ENCODE peak calls at places on chromosome 12, in ten cellular contexts. One of them, this sample, is unnamed.

GRCh38 chr12:26112232-26112631 is 12.6 kb downstream of the BHLHE41 start:
- DNase-seq in mammary epithelial cell: no peak
- DNase-seq in PC-3: no peak
- DNase-seq in fibroblast of pulmonary artery: no peak
- DNase-seq in HL-60: no peak
- DNase-seq in hepatocyte: no peak
- DNase-seq in WTC11: no peak
- DNase-seq in left ventricle myocardium inferior: no peak
- DNase-seq in pancreas: no peak
- DNase-seq in GM13976: no peak
- DNase-seq in this sample: no peak

GRCh38 chr12:82182601-82183000 is 175.6 kb downstream of the CCDC59 start:
- DNase-seq in mammary epithelial cell: peak; percentile 0
- DNase-seq in PC-3: peak; percentile 4
- DNase-seq in fibroblast of pulmonary artery: no peak
- DNase-seq in HL-60: no peak
- DNase-seq in hepatocyte: no peak
- DNase-seq in WTC11: no peak
- DNase-seq in left ventricle myocardium inferior: no peak
- DNase-seq in pancreas: no peak
- DNase-seq in GM13976: no peak
- DNase-seq in this sample: no peak

GRCh38 chr12:42372154-42372791 is 46.3 kb downstream of the PPHLN1 start:
- DNase-seq in mammary epithelial cell: peak; percentile 38
- DNase-seq in PC-3: peak; percentile 82
- DNase-seq in fibroblast of pulmonary artery: peak; percentile 62
- DNase-seq in HL-60: peak; percentile 56
- DNase-seq in hepatocyte: peak; percentile 60
- DNase-seq in WTC11: no peak
- DNase-seq in left ventricle myocardium inferior: no peak
- DNase-seq in pancreas: no peak
- DNase-seq in GM13976: peak; percentile 56
- DNase-seq in this sample: no peak

GRCh38 chr12:69106482-69107118 is 132.8 kb upstream of the CPSF6 start:
- DNase-seq in mammary epithelial cell: no peak
- DNase-seq in PC-3: no peak
- DNase-seq in fibroblast of pulmonary artery: no peak
- DNase-seq in HL-60: no peak
- DNase-seq in hepatocyte: no peak
- DNase-seq in WTC11: no peak
- DNase-seq in left ventricle myocardium inferior: no peak
- DNase-seq in pancreas: no peak
- DNase-seq in GM13976: no peak
- DNase-seq in this sample: no peak

GRCh38 chr12:20525064-20525610 is 156.8 kb downstream of the PDE3A start:
- DNase-seq in mammary epithelial cell: no peak
- DNase-seq in PC-3: no peak
- DNase-seq in fibroblast of pulmonary artery: peak; percentile 50
- DNase-seq in HL-60: no peak
- DNase-seq in hepatocyte: no peak
- DNase-seq in WTC11: no peak
- DNase-seq in left ventricle myocardium inferior: no peak
- DNase-seq in pancreas: no peak
- DNase-seq in GM13976: no peak
- DNase-seq in this sample: no peak

GRCh38 chr12:109586385-109587296 is 13.0 kb downstream of the MVK start:
- DNase-seq in mammary epithelial cell: no peak
- DNase-seq in PC-3: no peak
- DNase-seq in fibroblast of pulmonary artery: no peak
- DNase-seq in HL-60: no peak
- DNase-seq in hepatocyte: no peak
- DNase-seq in WTC11: no peak
- DNase-seq in left ventricle myocardium inferior: no peak
- DNase-seq in pancreas: no peak
- DNase-seq in GM13976: no peak
- DNase-seq in this sample: no peak

GRCh38 chr12:119598159-119598558 is 4.6 kb downstream of the TMEM233 start:
- DNase-seq in mammary epithelial cell: no peak
- DNase-seq in PC-3: no peak
- DNase-seq in fibroblast of pulmonary artery: no peak
- DNase-seq in HL-60: no peak
- DNase-seq in hepatocyte: no peak
- DNase-seq in WTC11: no peak
- DNase-seq in left ventricle myocardium inferior: no peak
- DNase-seq in pancreas: no peak
- DNase-seq in GM13976: no peak
- DNase-seq in this sample: no peak

GRCh38 chr12:120327593-120327992 is at the start of gene PLA2G1B:
- DNase-seq in mammary epithelial cell: no peak
- DNase-seq in PC-3: no peak
- DNase-seq in fibroblast of pulmonary artery: no peak
- DNase-seq in HL-60: no peak
- DNase-seq in hepatocyte: no peak
- DNase-seq in WTC11: no peak
- DNase-seq in left ventricle myocardium inferior: no peak
- DNase-seq in pancreas: no peak
- DNase-seq in GM13976: no peak
- DNase-seq in this sample: no peak

GRCh38 chr12:123029550-123029949 is 49.1 kb downstream of the ARL6IP4 start:
- DNase-seq in mammary epithelial cell: no peak
- DNase-seq in PC-3: no peak
- DNase-seq in fibroblast of pulmonary artery: no peak
- DNase-seq in HL-60: no peak
- DNase-seq in hepatocyte: no peak
- DNase-seq in WTC11: no peak
- DNase-seq in left ventricle myocardium inferior: no peak
- DNase-seq in pancreas: no peak
- DNase-seq in GM13976: no peak
- DNase-seq in this sample: no peak

GRCh38 chr12:72925716-72926115 is 653.5 kb downstream of the TRHDE start:
- DNase-seq in mammary epithelial cell: no peak
- DNase-seq in PC-3: no peak
- DNase-seq in fibroblast of pulmonary artery: no peak
- DNase-seq in HL-60: no peak
- DNase-seq in hepatocyte: no peak
- DNase-seq in WTC11: no peak
- DNase-seq in left ventricle myocardium inferior: no peak
- DNase-seq in pancreas: no peak
- DNase-seq in GM13976: no peak
- DNase-seq in this sample: no peak

GRCh38 chr12:16482726-16483125 is 123.2 kb downstream of the LMO3 start:
- DNase-seq in mammary epithelial cell: no peak
- DNase-seq in PC-3: no peak
- DNase-seq in fibroblast of pulmonary artery: no peak
- DNase-seq in HL-60: no peak
- DNase-seq in hepatocyte: no peak
- DNase-seq in WTC11: no peak
- DNase-seq in left ventricle myocardium inferior: no peak
- DNase-seq in pancreas: no peak
- DNase-seq in GM13976: no peak
- DNase-seq in this sample: no peak

DNA sequence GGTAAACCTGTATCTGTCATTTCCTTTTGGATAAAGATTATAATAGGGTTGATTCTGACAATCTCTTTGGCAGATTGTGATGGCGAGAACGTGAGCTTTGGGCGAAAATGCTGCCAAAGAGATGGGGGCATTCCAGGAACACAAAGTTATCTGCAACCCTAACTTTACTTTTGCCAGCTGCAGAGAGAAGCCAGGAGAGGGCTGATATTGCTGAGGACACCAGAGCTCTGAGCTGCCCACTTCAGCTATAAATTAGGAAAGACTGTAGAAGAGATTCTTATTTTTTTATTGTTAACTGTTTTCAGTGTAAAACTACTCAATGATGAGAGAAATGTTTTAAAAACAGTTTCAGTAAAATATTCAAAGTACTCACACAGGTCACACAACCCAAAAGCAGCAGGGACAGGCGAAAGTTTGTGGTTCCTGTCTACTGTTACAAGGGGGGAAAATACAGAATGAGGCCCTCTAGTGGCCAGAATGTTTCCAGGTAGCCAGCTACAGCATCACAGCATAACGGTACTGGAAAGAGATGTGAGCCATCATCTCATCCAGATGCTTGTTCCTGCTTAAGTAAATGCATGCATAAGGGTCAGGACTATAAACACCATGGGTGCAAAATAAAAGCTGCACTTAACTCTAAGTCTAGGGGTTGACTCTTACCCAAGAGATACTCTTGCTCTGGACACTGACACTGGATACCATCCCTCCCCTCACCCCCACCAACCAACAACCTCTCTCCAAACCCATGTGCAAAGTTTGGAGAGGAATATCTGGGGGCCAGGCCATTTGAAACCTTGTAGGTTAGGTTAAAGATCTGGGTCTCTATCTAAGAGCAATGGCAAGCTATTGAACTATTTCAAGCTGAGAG is 498.4 kb downstream of the RMST start:
- DNase-seq in mammary epithelial cell: peak; percentile 30
- DNase-seq in PC-3: peak; percentile 36
- DNase-seq in fibroblast of pulmonary artery: peak; percentile 23
- DNase-seq in HL-60: peak; percentile 22
- DNase-seq in hepatocyte: peak; percentile 47
- DNase-seq in WTC11: peak; percentile 57
- DNase-seq in left ventricle myocardium inferior: no peak
- DNase-seq in pancreas: no peak
- DNase-seq in GM13976: peak; percentile 13
- DNase-seq in this sample: no peak
- TF ChIP-seq CTCF in mammary epithelial cell: peak; percentile 85
- TF ChIP-seq CTCF in PC-3: peak; percentile 77
- TF ChIP-seq CTCF in fibroblast of pulmonary artery: peak; percentile 49
- TF ChIP-seq CTCF in HL-60: peak; percentile 93
- TF ChIP-seq CTCF in hepatocyte: peak; percentile 54
- TF ChIP-seq CTCF in WTC11: peak; percentile 91
- TF ChIP-seq CTCF in left ventricle myocardium inferior: peak; percentile 58
- TF ChIP-seq CTCF in pancreas: peak; percentile 55
- TF ChIP-seq CTCF in GM13976: peak; percentile 67
- TF ChIP-seq CTCF in this sample: peak; percentile 53

GRCh38 chr12:50111417-50111692 is 681 bp upstream of the COX14 start:
- DNase-seq in mammary epithelial cell: no peak
- DNase-seq in PC-3: no peak
- DNase-seq in fibroblast of pulmonary artery: no peak
- DNase-seq in HL-60: no peak
- DNase-seq in hepatocyte: no peak
- DNase-seq in WTC11: no peak
- DNase-seq in left ventricle myocardium inferior: no peak
- DNase-seq in pancreas: no peak
- DNase-seq in GM13976: no peak
- DNase-seq in this sample: no peak
- TF ChIP-seq CTCF in mammary epithelial cell: no peak
- TF ChIP-seq CTCF in PC-3: no peak
- TF ChIP-seq CTCF in fibroblast of pulmonary artery: no peak
- TF ChIP-seq CTCF in HL-60: no peak
- TF ChIP-seq CTCF in hepatocyte: no peak
- TF ChIP-seq CTCF in WTC11: no peak
- TF ChIP-seq CTCF in left ventricle myocardium inferior: no peak
- TF ChIP-seq CTCF in pancreas: no peak
- TF ChIP-seq CTCF in GM13976: no peak
- TF ChIP-seq CTCF in this sample: no peak

DNA sequence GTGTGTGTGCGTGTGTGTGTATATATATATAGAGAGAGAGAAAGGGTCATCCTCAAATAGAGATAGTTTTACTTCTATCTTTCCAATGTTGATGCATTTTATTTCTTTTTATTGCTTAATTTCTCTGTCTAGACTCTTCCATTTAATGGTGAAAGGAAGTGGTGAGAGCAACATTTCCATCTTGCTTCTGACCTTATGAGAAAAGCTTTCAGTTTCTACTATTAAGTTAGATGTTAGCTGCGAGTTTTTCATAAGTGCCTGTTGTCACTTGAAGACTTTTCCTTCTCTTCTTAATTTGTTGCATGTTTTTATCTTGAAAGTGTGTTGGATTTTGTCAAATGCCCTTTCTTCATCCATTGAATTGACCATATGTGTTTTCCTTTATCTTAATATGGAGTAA is 304.4 kb upstream of the FAR2 start:
- DNase-seq in mammary epithelial cell: no peak
- DNase-seq in PC-3: no peak
- DNase-seq in fibroblast of pulmonary artery: no peak
- DNase-seq in HL-60: no peak
- DNase-seq in hepatocyte: no peak
- DNase-seq in WTC11: no peak
- DNase-seq in left ventricle myocardium inferior: no peak
- DNase-seq in pancreas: no peak
- DNase-seq in GM13976: no peak
- DNase-seq in this sample: no peak
- TF ChIP-seq CTCF in mammary epithelial cell: no peak
- TF ChIP-seq CTCF in PC-3: no peak
- TF ChIP-seq CTCF in fibroblast of pulmonary artery: no peak
- TF ChIP-seq CTCF in HL-60: no peak
- TF ChIP-seq CTCF in hepatocyte: no peak
- TF ChIP-seq CTCF in WTC11: no peak
- TF ChIP-seq CTCF in left ventricle myocardium inferior: no peak
- TF ChIP-seq CTCF in pancreas: no peak
- TF ChIP-seq CTCF in GM13976: no peak
- TF ChIP-seq CTCF in this sample: no peak

GRCh38 chr12:2934371-2934770 is 24.8 kb upstream of the TEAD4 start:
- DNase-seq in mammary epithelial cell: no peak
- DNase-seq in PC-3: no peak
- DNase-seq in fibroblast of pulmonary artery: no peak
- DNase-seq in HL-60: no peak
- DNase-seq in hepatocyte: no peak
- DNase-seq in WTC11: no peak
- DNase-seq in left ventricle myocardium inferior: no peak
- DNase-seq in pancreas: no peak
- DNase-seq in GM13976: no peak
- DNase-seq in this sample: no peak

GRCh38 chr12:2933586-2933985 is 25.6 kb upstream of the TEAD4 start:
- DNase-seq in mammary epithelial cell: no peak
- DNase-seq in PC-3: no peak
- DNase-seq in fibroblast of pulmonary artery: no peak
- DNase-seq in HL-60: no peak
- DNase-seq in hepatocyte: no peak
- DNase-seq in WTC11: no peak
- DNase-seq in left ventricle myocardium inferior: no peak
- DNase-seq in pancreas: no peak
- DNase-seq in GM13976: no peak
- DNase-seq in this sample: no peak

GRCh38 chr12:2940564-2940963 is 18.6 kb upstream of the TEAD4 start:
- DNase-seq in mammary epithelial cell: no peak
- DNase-seq in PC-3: no peak
- DNase-seq in fibroblast of pulmonary artery: no peak
- DNase-seq in HL-60: no peak
- DNase-seq in hepatocyte: no peak
- DNase-seq in WTC11: no peak
- DNase-seq in left ventricle myocardium inferior: no peak
- DNase-seq in pancreas: no peak
- DNase-seq in GM13976: no peak
- DNase-seq in this sample: no peak

GRCh38 chr12:2937500-2937899 is 21.7 kb upstream of the TEAD4 start:
- DNase-seq in mammary epithelial cell: no peak
- DNase-seq in PC-3: no peak
- DNase-seq in fibroblast of pulmonary artery: peak; percentile 17
- DNase-seq in HL-60: no peak
- DNase-seq in hepatocyte: no peak
- DNase-seq in WTC11: no peak
- DNase-seq in left ventricle myocardium inferior: no peak
- DNase-seq in pancreas: no peak
- DNase-seq in GM13976: no peak
- DNase-seq in this sample: no peak

DNA sequence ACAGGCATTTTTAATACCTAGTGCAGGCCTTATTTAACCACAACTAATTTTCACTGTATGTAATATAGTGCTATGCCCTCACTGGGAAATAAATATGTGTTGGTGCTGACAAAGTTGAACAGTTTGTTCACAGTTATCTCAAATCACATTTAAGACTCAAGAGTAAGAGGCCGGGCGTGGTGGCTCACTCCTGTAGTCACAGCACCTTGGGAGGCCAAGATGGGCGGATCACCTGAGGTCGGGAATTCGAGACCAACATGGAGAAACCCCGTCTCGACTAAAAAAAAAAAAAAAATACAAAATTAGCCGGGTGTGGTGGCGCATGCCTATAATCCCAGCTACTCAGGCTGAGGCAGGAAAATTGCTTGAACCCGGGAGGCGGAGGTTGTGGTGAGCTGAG is 22.9 kb upstream of the TEAD4 start:
- DNase-seq in mammary epithelial cell: no peak
- DNase-seq in PC-3: no peak
- DNase-seq in fibroblast of pulmonary artery: no peak
- DNase-seq in HL-60: no peak
- DNase-seq in hepatocyte: no peak
- DNase-seq in WTC11: no peak
- DNase-seq in left ventricle myocardium inferior: no peak
- DNase-seq in pancreas: no peak
- DNase-seq in GM13976: no peak
- DNase-seq in this sample: no peak
- TF ChIP-seq CTCF in mammary epithelial cell: no peak
- TF ChIP-seq CTCF in PC-3: no peak
- TF ChIP-seq CTCF in fibroblast of pulmonary artery: no peak
- TF ChIP-seq CTCF in HL-60: no peak
- TF ChIP-seq CTCF in hepatocyte: no peak
- TF ChIP-seq CTCF in WTC11: no peak
- TF ChIP-seq CTCF in left ventricle myocardium inferior: no peak
- TF ChIP-seq CTCF in pancreas: no peak
- TF ChIP-seq CTCF in GM13976: no peak
- TF ChIP-seq CTCF in this sample: no peak